ENCODE peak calls at places on chromosomes 2 and 18, in five cellular contexts. C is suprapubic skin, I is heart left ventricle, Y is A549, Z is IMR-90. L is an unnamed sample.

GRCh38 chr2:240820014-240820606 is at the start of gene KIF1A:
- DNase-seq in C (no peak), Y (no peak), I (no peak), Z (no peak), L (no peak)

GRCh38 chr2:203683932-203684556 is 22.4 kb upstream of the CD28 start:
- DNase-seq in Z (peak), Y (peak), I (no peak), C (no peak), L (no peak)

GRCh38 chr2:5491486-5491885 is 200.7 kb upstream of the SOX11 start:
- DNase-seq in Y (no peak), Z (no peak), I (no peak), C (no peak), L (no peak)

GRCh38 chr2:136310005-136310495 is 192.1 kb upstream of the CXCR4 start:
- DNase-seq in I (no peak), Z (no peak), Y (peak), C (no peak), L (no peak)

GRCh38 chr2:134107402-134107801 is 146.5 kb upstream of the MGAT5 start:
- DNase-seq in Y (no peak), Z (no peak), C (no peak), I (no peak), L (no peak)

GRCh38 chr18:3839481-3840075 is 389.6 kb downstream of the TGIF1 start:
- DNase-seq in I (no peak), C (no peak), Y (no peak), Z (no peak), L (no peak)

GRCh38 chr18:46736136-46736535 is 20.7 kb downstream of the ST8SIA5 start:
- DNase-seq in Y (no peak), C (no peak), Z (no peak), I (no peak), L (no peak)

GRCh38 chr2:67500541-67500940 is 103.4 kb downstream of the ETAA1 start:
- DNase-seq in I (no peak), C (no peak), Z (peak), Y (no peak), L (no peak)

GRCh38 chr2:128474014-128474961 is 155.6 kb upstream of the HS6ST1 start:
- DNase-seq in I (no peak), Z (no peak), Y (no peak), C (peak), L (peak)

GRCh38 chr2:11465485-11466306 is at the start of gene E2F6:
- DNase-seq in Y (peak), I (peak), Z (peak), C (peak), L (peak)

GRCh38 chr2:82789886-82790276 is 1669.2 kb downstream of the SUCLG1 start:
- DNase-seq in Y (no peak), C (no peak), Z (no peak), I (no peak), L (no peak)

GRCh38 chr2:31469648-31470047 is 55.1 kb upstream of the XDH start:
- DNase-seq in Z (no peak), I (no peak), C (no peak), Y (no peak), L (no peak)

GRCh38 chr2:155895016-155895415 is 437.5 kb downstream of the NR4A2 start:
- DNase-seq in Y (no peak), C (no peak), I (no peak), Z (no peak), L (no peak)

GRCh38 chr2:72108121-72108520 is 39.5 kb downstream of the CYP26B1 start:
- DNase-seq in I (no peak), Y (no peak), C (no peak), Z (peak), L (no peak)

GRCh38 chr18:62183578-62184195 is 3.2 kb downstream of the PIGN start:
- DNase-seq in Z (peak), Y (peak), I (no peak), C (no peak), L (peak)

GRCh38 chr2:241261628-241262027 is 53.8 kb downstream of the HDLBP start:
- DNase-seq in Z (no peak), Y (no peak), C (no peak), I (no peak), L (no peak)

GRCh38 chr2:30979822-30980245 is 158.4 kb downstream of the GALNT14 start:
- DNase-seq in I (no peak), Y (peak), C (no peak), Z (peak), L (peak)

GRCh38 chr18:22670914-22671313 is 253.2 kb upstream of the CTAGE1 start:
- DNase-seq in C (no peak), I (no peak), Y (no peak), Z (peak), L (no peak)

GRCh38 chr2:190343170-190343499 is 254 bp upstream of the INPP1 start:
- DNase-seq in C (no peak), I (no peak), Z (no peak), Y (no peak), L (no peak)

GRCh38 chr2:8310557-8311455 is 371.1 kb upstream of the ID2 start:
- DNase-seq in Y (no peak), Z (no peak), I (no peak), C (no peak), L (no peak)

GRCh38 chr2:27446057-27446456 is 3.9 kb downstream of the KRTCAP3 start:
- DNase-seq in C (peak), I (no peak), Y (no peak), Z (no peak), L (no peak)
- TF ChIP-seq POLR2A in C (no peak), I (no peak), Y (no peak), Z (no peak), L (no peak)

GRCh38 chr2:179049546-179050311 is at the start of gene CCDC141:
- DNase-seq in I (peak), Z (no peak), Y (no peak), C (no peak), L (peak)
- TF ChIP-seq POLR2A in I (peak), Z (no peak), Y (no peak), C (no peak), L (no peak)

GRCh38 chr2:88053301-88053700 is 2.3 kb downstream of the KRCC1 start:
- DNase-seq in Y (no peak), Z (peak), I (no peak), C (no peak), L (no peak)
- TF ChIP-seq POLR2A in Y (no peak), Z (no peak), I (no peak), C (no peak), L (no peak)

GRCh38 chr18:80034068-80034851 is at the start of gene RBFA:
- DNase-seq in C (peak), Z (peak), Y (peak), I (peak), L (peak)
- TF ChIP-seq POLR2A in C (peak), Z (peak), Y (peak), I (peak), L (no peak)

DNA sequence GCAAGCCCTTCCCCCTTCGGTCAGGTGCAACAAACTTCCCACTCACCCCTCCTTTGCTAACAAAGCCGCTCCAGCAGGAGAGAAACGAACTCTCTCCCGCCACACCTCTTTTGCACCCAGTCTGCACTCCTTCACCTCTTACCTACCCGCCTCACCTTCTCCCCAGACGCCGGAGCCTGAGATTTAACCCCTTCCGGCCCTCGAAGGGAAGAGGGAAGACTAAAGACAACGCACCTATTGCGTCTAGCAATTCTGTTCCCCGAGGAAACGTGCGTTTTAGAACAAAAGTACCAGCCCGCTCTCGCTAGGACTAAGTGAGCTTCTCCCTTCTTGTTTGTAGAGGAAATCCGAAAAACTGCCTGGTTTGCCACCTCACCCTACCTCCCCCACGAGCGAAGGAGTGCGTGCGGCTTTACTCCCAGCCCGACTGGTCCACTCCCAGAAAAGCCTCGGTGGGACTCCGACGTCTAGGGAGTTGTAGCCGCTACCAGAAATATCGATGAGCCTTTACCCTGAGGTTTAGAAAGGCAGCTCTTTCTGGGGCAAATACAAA is 441 bp upstream of the PEX13 start:
- DNase-seq in I (peak), Y (peak), C (peak), Z (peak), L (peak)
- TF ChIP-seq POLR2A in I (no peak), Y (peak), C (no peak), Z (no peak), L (no peak)